ENCODE peak calls at places on chromosomes 3 and 15, in five cellular contexts. One of them, this sample, is unnamed.

GRCh38 chr15:66163553-66163952 is 90.0 kb downstream of the MEGF11 start:
- DNase-seq in tibial nerve: no peak
- DNase-seq in left ventricle myocardium inferior: no peak
- DNase-seq in activated T-cell treated with anti-CD3 and anti-CD28 coated beads for 1 hour: no peak
- DNase-seq in RKO: no peak
- DNase-seq in this sample: no peak

GRCh38 chr3:136070953-136071949 is 105.7 kb downstream of the PPP2R3A start:
- DNase-seq in tibial nerve: no peak
- DNase-seq in left ventricle myocardium inferior: peak
- DNase-seq in activated T-cell treated with anti-CD3 and anti-CD28 coated beads for 1 hour: no peak
- DNase-seq in RKO: peak
- DNase-seq in this sample: no peak

GRCh38 chr3:62229201-62229600 is 144.1 kb downstream of the FEZF2 start:
- DNase-seq in tibial nerve: no peak
- DNase-seq in left ventricle myocardium inferior: no peak
- DNase-seq in activated T-cell treated with anti-CD3 and anti-CD28 coated beads for 1 hour: no peak
- DNase-seq in RKO: no peak
- DNase-seq in this sample: no peak

GRCh38 chr3:172257638-172258400 is 190.4 kb downstream of the GHSR start:
- DNase-seq in tibial nerve: no peak
- DNase-seq in left ventricle myocardium inferior: no peak
- DNase-seq in activated T-cell treated with anti-CD3 and anti-CD28 coated beads for 1 hour: no peak
- DNase-seq in RKO: no peak
- DNase-seq in this sample: no peak

GRCh38 chr15:49832421-49832980 is 211.7 kb downstream of the DTWD1 start:
- DNase-seq in tibial nerve: no peak
- DNase-seq in left ventricle myocardium inferior: no peak
- DNase-seq in activated T-cell treated with anti-CD3 and anti-CD28 coated beads for 1 hour: no peak
- DNase-seq in RKO: peak
- DNase-seq in this sample: peak

GRCh38 chr3:177196473-177197040 is 725 bp downstream of the TBL1XR1 start:
- DNase-seq in tibial nerve: peak
- DNase-seq in left ventricle myocardium inferior: no peak
- DNase-seq in activated T-cell treated with anti-CD3 and anti-CD28 coated beads for 1 hour: peak
- DNase-seq in RKO: peak
- DNase-seq in this sample: no peak

GRCh38 chr3:128714887-128715496 is 11.0 kb upstream of the RAB7A start:
- DNase-seq in tibial nerve: no peak
- DNase-seq in left ventricle myocardium inferior: no peak
- DNase-seq in activated T-cell treated with anti-CD3 and anti-CD28 coated beads for 1 hour: no peak
- DNase-seq in RKO: no peak
- DNase-seq in this sample: no peak

GRCh38 chr3:8441969-8442559 is 59.6 kb upstream of the LMCD1 start:
- DNase-seq in tibial nerve: no peak
- DNase-seq in left ventricle myocardium inferior: no peak
- DNase-seq in activated T-cell treated with anti-CD3 and anti-CD28 coated beads for 1 hour: no peak
- DNase-seq in RKO: peak
- DNase-seq in this sample: peak

GRCh38 chr3:48565591-48566400 is 2.2 kb upstream of the UCN2 start:
- DNase-seq in tibial nerve: no peak
- DNase-seq in left ventricle myocardium inferior: no peak
- DNase-seq in activated T-cell treated with anti-CD3 and anti-CD28 coated beads for 1 hour: no peak
- DNase-seq in RKO: peak
- DNase-seq in this sample: no peak

GRCh38 chr3:14122301-14122700 is 2.4 kb downstream of the CHCHD4 start:
- DNase-seq in tibial nerve: no peak
- DNase-seq in left ventricle myocardium inferior: no peak
- DNase-seq in activated T-cell treated with anti-CD3 and anti-CD28 coated beads for 1 hour: no peak
- DNase-seq in RKO: no peak
- DNase-seq in this sample: no peak

GRCh38 chr15:76313731-76314130 is 2.5 kb upstream of the ETFA start:
- DNase-seq in tibial nerve: no peak
- DNase-seq in left ventricle myocardium inferior: no peak
- DNase-seq in activated T-cell treated with anti-CD3 and anti-CD28 coated beads for 1 hour: no peak
- DNase-seq in RKO: no peak
- DNase-seq in this sample: no peak

GRCh38 chr3:147939425-147940196 is 530.4 kb downstream of the ZIC1 start:
- DNase-seq in tibial nerve: no peak
- DNase-seq in left ventricle myocardium inferior: no peak
- DNase-seq in activated T-cell treated with anti-CD3 and anti-CD28 coated beads for 1 hour: no peak
- DNase-seq in RKO: no peak
- DNase-seq in this sample: no peak

GRCh38 chr3:140093742-140094141 is 158.8 kb downstream of the CLSTN2 start:
- DNase-seq in tibial nerve: peak
- DNase-seq in left ventricle myocardium inferior: peak
- DNase-seq in activated T-cell treated with anti-CD3 and anti-CD28 coated beads for 1 hour: no peak
- DNase-seq in RKO: peak
- DNase-seq in this sample: no peak

GRCh38 chr3:183252973-183253363 is at the start of gene B3GNT5:
- DNase-seq in tibial nerve: no peak
- DNase-seq in left ventricle myocardium inferior: peak
- DNase-seq in activated T-cell treated with anti-CD3 and anti-CD28 coated beads for 1 hour: no peak
- DNase-seq in RKO: peak
- DNase-seq in this sample: peak

GRCh38 chr3:64138046-64138445 is 87.2 kb downstream of the PRICKLE2 start:
- DNase-seq in tibial nerve: no peak
- DNase-seq in left ventricle myocardium inferior: no peak
- DNase-seq in activated T-cell treated with anti-CD3 and anti-CD28 coated beads for 1 hour: no peak
- DNase-seq in RKO: no peak
- DNase-seq in this sample: no peak

GRCh38 chr3:95705786-95706418 is 1108.5 kb upstream of the EPHA6 start:
- DNase-seq in tibial nerve: no peak
- DNase-seq in left ventricle myocardium inferior: no peak
- DNase-seq in activated T-cell treated with anti-CD3 and anti-CD28 coated beads for 1 hour: no peak
- DNase-seq in RKO: no peak
- DNase-seq in this sample: no peak

GRCh38 chr15:99474981-99475753 is 90.6 kb upstream of the MEF2A start:
- DNase-seq in tibial nerve: no peak
- DNase-seq in left ventricle myocardium inferior: peak
- DNase-seq in activated T-cell treated with anti-CD3 and anti-CD28 coated beads for 1 hour: no peak
- DNase-seq in RKO: no peak
- DNase-seq in this sample: no peak

GRCh38 chr3:116947809-116948208 is 238.2 kb downstream of the TUSC7 start:
- DNase-seq in tibial nerve: no peak
- DNase-seq in left ventricle myocardium inferior: no peak
- DNase-seq in activated T-cell treated with anti-CD3 and anti-CD28 coated beads for 1 hour: no peak
- DNase-seq in RKO: no peak
- DNase-seq in this sample: no peak

GRCh38 chr3:64552160-64552559 is 135.6 kb downstream of the ADAMTS9 start:
- DNase-seq in tibial nerve: no peak
- DNase-seq in left ventricle myocardium inferior: no peak
- DNase-seq in activated T-cell treated with anti-CD3 and anti-CD28 coated beads for 1 hour: no peak
- DNase-seq in RKO: no peak
- DNase-seq in this sample: no peak

GRCh38 chr15:33453761-33454160 is 143.0 kb downstream of the RYR3 start:
- DNase-seq in tibial nerve: no peak
- DNase-seq in left ventricle myocardium inferior: no peak
- DNase-seq in activated T-cell treated with anti-CD3 and anti-CD28 coated beads for 1 hour: no peak
- DNase-seq in RKO: no peak
- DNase-seq in this sample: no peak

GRCh38 chr3:135739755-135740154 is 225.8 kb upstream of the PPP2R3A start:
- DNase-seq in tibial nerve: no peak
- DNase-seq in left ventricle myocardium inferior: no peak
- DNase-seq in activated T-cell treated with anti-CD3 and anti-CD28 coated beads for 1 hour: no peak
- DNase-seq in RKO: no peak
- DNase-seq in this sample: no peak

GRCh38 chr3:165883126-165883525 is 45.9 kb upstream of the BCHE start:
- DNase-seq in tibial nerve: no peak
- DNase-seq in left ventricle myocardium inferior: no peak
- DNase-seq in activated T-cell treated with anti-CD3 and anti-CD28 coated beads for 1 hour: no peak
- DNase-seq in RKO: no peak
- DNase-seq in this sample: no peak

GRCh38 chr3:107674371-107674770 is 151.6 kb downstream of the BBX start:
- DNase-seq in tibial nerve: no peak
- DNase-seq in left ventricle myocardium inferior: no peak
- DNase-seq in activated T-cell treated with anti-CD3 and anti-CD28 coated beads for 1 hour: no peak
- DNase-seq in RKO: no peak
- DNase-seq in this sample: no peak

GRCh38 chr3:34703058-34703457 is 904.6 kb downstream of the PDCD6IP start:
- DNase-seq in tibial nerve: no peak
- DNase-seq in left ventricle myocardium inferior: no peak
- DNase-seq in activated T-cell treated with anti-CD3 and anti-CD28 coated beads for 1 hour: no peak
- DNase-seq in RKO: no peak
- DNase-seq in this sample: no peak

This sample was measured in progenitor cell of endocrine pancreas.